ENCODE peak calls at places on chromosomes 4 and X, in ten cellular contexts. N, B, U, F, V, C, O, K, M and P are unnamed samples.

GRCh38 chr4:8269535-8270417 is at the start of gene HTRA3:
- DNase-seq in C (peak), U (peak), V (peak), M (no peak), N (no peak), B (no peak), K (no peak), F (peak), O (peak), P (peak)

GRCh38 chr4:38177035-38177791 is 217.0 kb downstream of the PTTG2 start:
- DNase-seq in F (peak), M (no peak), O (peak), K (no peak), C (no peak), U (peak), B (peak), V (no peak), N (no peak), P (no peak)

GRCh38 chrX:83845397-83845796 is 15.5 kb upstream of the CYLC1 start:
- DNase-seq in B (no peak), M (no peak), U (peak), C (peak), N (peak), V (peak), O (peak), K (peak), F (peak), P (no peak)

GRCh38 chrX:81174286-81174685 is 27.4 kb downstream of the HMGN5 start:
- DNase-seq in B (no peak), C (no peak), V (peak), M (no peak), F (peak), N (peak), K (no peak), U (peak), O (peak), P (no peak)

GRCh38 chrX:152881289-152881688 is 16.6 kb upstream of the ZNF185 start:
- DNase-seq in K (no peak), O (no peak), C (no peak), U (no peak), V (no peak), M (no peak), F (no peak), N (no peak), B (no peak), P (no peak)

GRCh38 chrX:125248931-125249330 is 70.7 kb upstream of the TEX13C start:
- DNase-seq in M (no peak), C (no peak), K (no peak), O (no peak), B (no peak), N (no peak), V (no peak), F (no peak), U (no peak), P (no peak)

GRCh38 chr4:148893095-148893494 is 450.9 kb upstream of the NR3C2 start:
- DNase-seq in N (no peak), O (no peak), B (no peak), K (no peak), F (no peak), U (no peak), C (no peak), V (no peak), M (no peak), P (no peak)

GRCh38 chrX:11351375-11352295 is 58.4 kb downstream of the AMELX start:
- DNase-seq in U (no peak), B (no peak), M (peak), C (no peak), V (no peak), N (peak), O (no peak), K (peak), F (peak), P (no peak)

GRCh38 chrX:13285229-13285628 is 34.6 kb downstream of the ATXN3L start:
- DNase-seq in M (no peak), O (no peak), B (no peak), K (no peak), V (no peak), N (no peak), F (no peak), C (peak), U (no peak), P (no peak)

GRCh38 chr4:148021706-148022105 is 289.8 kb downstream of the ARHGAP10 start:
- DNase-seq in K (no peak), V (no peak), B (no peak), U (no peak), M (no peak), N (no peak), F (peak), C (no peak), O (no peak), P (no peak)